ENCODE peak calls at places on chromosomes 13 and 19, in six cellular contexts. G is mucosa of descending colon, A is GM13976, P is fibroblast of lung, R is psoas muscle, Q is WERI-Rb-1. F is an unnamed sample.

GRCh38 chr13:32535140-32535539 is 3.5 kb downstream of the N4BP2L2 start:
- DNase-seq in G (no peak), A (no peak), P (no peak), R (no peak), Q (no peak), F (no peak)

GRCh38 chr13:48400090-48400694 is 12.7 kb downstream of the LPAR6 start:
- DNase-seq in G (no peak), A (no peak), P (peak), R (no peak), Q (no peak), F (no peak)

GRCh38 chr19:23392706-23393105 is 2.6 kb downstream of the ZNF91 start:
- DNase-seq in G (no peak), A (no peak), P (peak), R (no peak), Q (no peak), F (no peak)

GRCh38 chr13:33194820-33195692 is 90.5 kb downstream of the STARD13 start:
- DNase-seq in G (no peak), A (peak), P (peak), R (no peak), Q (no peak), F (no peak)

GRCh38 chr13:21528616-21529015 is 69.5 kb upstream of the ZDHHC20 start:
- DNase-seq in G (no peak), A (no peak), P (peak), R (no peak), Q (no peak), F (no peak)

GRCh38 chr13:54337526-54337925 is 1308.9 kb downstream of the OLFM4 start:
- DNase-seq in G (no peak), A (no peak), P (no peak), R (no peak), Q (no peak), F (no peak)

GRCh38 chr19:52522555-52522954 is 4.9 kb upstream of the ZNF808 start:
- DNase-seq in G (no peak), A (no peak), P (no peak), R (no peak), Q (no peak), F (no peak)

GRCh38 chr19:38057954-38058690 is 151.1 kb downstream of the SIPA1L3 start:
- DNase-seq in G (peak), A (no peak), P (no peak), R (no peak), Q (peak), F (peak)

GRCh38 chr13:106178816-106179215 is 356.6 kb downstream of the EFNB2 start:
- DNase-seq in G (no peak), A (no peak), P (no peak), R (no peak), Q (no peak), F (no peak)

GRCh38 chr19:45506246-45506990 is 861 bp upstream of the VASP start:
- DNase-seq in G (peak), A (peak), P (peak), R (peak), Q (peak), F (peak)

GRCh38 chr13:22092791-22093545 is 422.1 kb downstream of the FGF9 start:
- DNase-seq in G (no peak), A (no peak), P (no peak), R (no peak), Q (no peak), F (no peak)

GRCh38 chr19:6373813-6374108 is 1.2 kb downstream of the ALKBH7 start:
- DNase-seq in G (no peak), A (no peak), P (no peak), R (no peak), Q (no peak), F (no peak)

GRCh38 chr19:48779636-48780035 is 24.3 kb downstream of the FGF21 start:
- DNase-seq in G (no peak), A (no peak), P (no peak), R (no peak), Q (no peak), F (no peak)

GRCh38 chr19:45305421-45305820 is 17.3 kb downstream of the CKM start:
- DNase-seq in G (no peak), A (no peak), P (peak), R (no peak), Q (no peak), F (no peak)

GRCh38 chr19:50975766-50976165 is 6.4 kb upstream of the KLK6 start:
- DNase-seq in G (no peak), A (no peak), P (no peak), R (no peak), Q (no peak), F (peak)

GRCh38 chr13:27406178-27406939 is 18.1 kb upstream of the GTF3A start:
- DNase-seq in G (peak), A (peak), P (peak), R (no peak), Q (peak), F (no peak)

GRCh38 chr13:61414686-61415664 is 674 bp downstream of the PCDH20 start:
- DNase-seq in G (peak), A (no peak), P (peak), R (peak), Q (no peak), F (no peak)

GRCh38 chr19:53942001-53942786 is 20.5 kb upstream of the CACNG8 start:
- DNase-seq in G (no peak), A (no peak), P (no peak), R (no peak), Q (peak), F (no peak)

GRCh38 chr13:88142653-88143052 is 471.5 kb downstream of the SLITRK5 start:
- DNase-seq in G (no peak), A (no peak), P (no peak), R (no peak), Q (no peak), F (no peak)

GRCh38 chr19:1131718-1132552 is 28.1 kb downstream of the GPX4 start:
- DNase-seq in G (peak), A (peak), P (peak), R (peak), Q (no peak), F (peak)

GRCh38 chr13:90201198-90201597 is 1146.3 kb upstream of the MIR17HG start:
- DNase-seq in G (no peak), A (no peak), P (peak), R (no peak), Q (no peak), F (no peak)

GRCh38 chr13:23087884-23088283 is 92.9 kb upstream of the SGCG start:
- DNase-seq in G (no peak), A (peak), P (peak), R (no peak), Q (peak), F (peak)

GRCh38 chr13:24842533-24843278 is 78.7 kb downstream of the RNF17 start:
- DNase-seq in G (no peak), A (no peak), P (peak), R (no peak), Q (no peak), F (no peak)

GRCh38 chr13:84683448-84683847 is 801.2 kb upstream of the SLITRK1 start:
- DNase-seq in G (no peak), A (no peak), P (no peak), R (no peak), Q (no peak), F (no peak)

DNA sequence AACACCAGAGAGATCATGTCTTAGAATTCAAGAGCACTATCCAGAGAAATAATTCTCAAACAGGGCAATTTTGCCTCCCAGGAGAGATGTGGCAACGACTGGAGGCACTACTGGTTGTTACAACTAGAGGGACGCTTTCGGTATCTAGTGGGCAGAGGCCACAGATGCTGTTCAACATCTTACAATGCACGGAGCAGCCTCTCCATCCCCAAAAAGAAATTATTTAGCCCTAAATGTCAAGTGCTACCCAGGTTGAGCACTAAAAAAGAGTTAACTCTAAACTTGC is 78.6 kb downstream of the ABCC4 start:
- DNase-seq in G (no peak), A (no peak), P (no peak), R (no peak), Q (no peak), F (no peak)
- TF ChIP-seq CTCF in G (no peak), A (no peak), P (no peak), R (no peak), Q (peak), F (no peak)

DNA sequence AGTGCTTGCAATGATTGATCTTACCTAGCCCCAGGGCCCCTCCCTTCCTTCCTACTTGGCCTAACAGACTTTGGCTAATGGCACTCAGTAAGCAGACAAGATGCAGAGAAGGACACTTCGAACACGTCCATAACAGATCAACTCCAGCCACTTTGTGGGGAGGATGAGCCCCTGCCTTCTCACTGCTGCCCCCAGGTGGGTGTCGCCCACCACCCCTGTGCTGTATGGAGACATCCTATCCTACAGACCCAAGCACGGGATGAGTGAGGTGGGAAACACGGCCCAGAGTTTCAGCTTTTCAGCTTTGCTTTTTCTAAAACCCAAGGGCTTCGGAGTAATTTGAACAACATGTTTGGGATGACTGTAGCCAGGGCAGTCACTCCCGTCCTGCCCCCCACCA is 5.5 kb downstream of the SLC7A1 start:
- DNase-seq in G (no peak), A (no peak), P (no peak), R (no peak), Q (no peak), F (no peak)
- TF ChIP-seq CTCF in G (no peak), A (no peak), P (no peak), R (no peak), Q (peak), F (no peak)

GRCh38 chr13:46627462-46627861 is 74.5 kb downstream of the LRCH1 start:
- DNase-seq in G (no peak), A (no peak), P (no peak), R (no peak), Q (no peak), F (no peak)
- TF ChIP-seq CTCF in G (no peak), A (no peak), P (no peak), R (no peak), Q (no peak), F (no peak)

GRCh38 chr19:5038631-5039271 is 69.8 kb downstream of the KDM4B start:
- DNase-seq in G (peak), A (no peak), P (no peak), R (no peak), Q (peak), F (no peak)
- TF ChIP-seq CTCF in G (no peak), A (peak), P (peak), R (peak), Q (peak), F (peak)

GRCh38 chr13:51243832-51244231 is 21.6 kb downstream of the FAM124A start:
- DNase-seq in G (no peak), A (no peak), P (no peak), R (no peak), Q (no peak), F (no peak)
- TF ChIP-seq CTCF in G (no peak), A (no peak), P (no peak), R (no peak), Q (no peak), F (no peak)

GRCh38 chr19:10855879-10856522 is 7.8 kb downstream of the C19orf38 start:
- DNase-seq in G (no peak), A (no peak), P (no peak), R (no peak), Q (no peak), F (peak)

GRCh38 chr19:10861118-10861651 is 10.2 kb upstream of the CARM1 start:
- DNase-seq in G (peak), A (no peak), P (no peak), R (no peak), Q (peak), F (peak)

GRCh38 chr19:10854350-10855089 is 6.3 kb downstream of the C19orf38 start:
- DNase-seq in G (no peak), A (no peak), P (no peak), R (no peak), Q (no peak), F (no peak)

GRCh38 chr19:10862561-10863106 is 8.7 kb upstream of the CARM1 start:
- DNase-seq in G (no peak), A (no peak), P (no peak), R (no peak), Q (no peak), F (no peak)

GRCh38 chr19:10858204-10858828 is 10.1 kb downstream of the C19orf38 start:
- DNase-seq in G (no peak), A (peak), P (no peak), R (no peak), Q (no peak), F (no peak)
- TF ChIP-seq CTCF in G (no peak), A (peak), P (peak), R (peak), Q (peak), F (peak)

GRCh38 chr13:110475117-110475516 is 86.4 kb downstream of the RAB20 start:
- DNase-seq in G (no peak), A (no peak), P (no peak), R (peak), Q (no peak), F (no peak)
- TF ChIP-seq CTCF in G (no peak), A (no peak), P (no peak), R (no peak), Q (no peak), F (no peak)

GRCh38 chr13:69579351-69579750 is 528.3 kb upstream of the ATXN8OS start:
- DNase-seq in G (no peak), A (peak), P (no peak), R (no peak), Q (no peak), F (no peak)
- TF ChIP-seq CTCF in G (no peak), A (no peak), P (no peak), R (no peak), Q (no peak), F (no peak)

GRCh38 chr13:50810998-50811397 is 32.5 kb downstream of the DLEU7 start:
- DNase-seq in G (no peak), A (peak), P (no peak), R (no peak), Q (no peak), F (no peak)

GRCh38 chr13:50810468-50810867 is 33.0 kb downstream of the DLEU7 start:
- DNase-seq in G (no peak), A (no peak), P (no peak), R (no peak), Q (no peak), F (no peak)

GRCh38 chr13:50801087-50801931 is 42.2 kb downstream of the DLEU7 start:
- DNase-seq in G (peak), A (peak), P (peak), R (no peak), Q (peak), F (peak)

GRCh38 chr13:50809133-50810090 is 34.1 kb downstream of the DLEU7 start:
- DNase-seq in G (no peak), A (no peak), P (no peak), R (no peak), Q (no peak), F (no peak)

GRCh38 chr13:50805805-50806204 is 37.7 kb downstream of the DLEU7 start:
- DNase-seq in G (no peak), A (no peak), P (peak), R (no peak), Q (no peak), F (no peak)
- TF ChIP-seq CTCF in G (no peak), A (no peak), P (no peak), R (no peak), Q (no peak), F (no peak)